ENCODE peak calls at places on chromosomes 5 and 9, in ten cellular contexts. A, Z, Q, D, T, M, J, N, X and C are unnamed samples.
A peak's percentile ranks its signal among the peaks of the same experiment; 100 is the strongest.

GRCh38 chr9:36867672-36868471 is 166.2 kb downstream of the PAX5 start:
- DNase-seq in A (no peak), Z (no peak), Q (no peak), D (no peak), T (peak; percentile 29), M (no peak), J (no peak), N (peak; percentile 72), X (peak; percentile 38), C (no peak)

GRCh38 chr9:137308102-137308619 is 6.1 kb upstream of the NRARP start:
- DNase-seq in A (no peak), Z (no peak), Q (no peak), D (no peak), T (peak; percentile 22), M (no peak), J (no peak), N (no peak), X (peak; percentile 48), C (no peak)

GRCh38 chr9:972512-973294 is 3.8 kb upstream of the DMRT3 start:
- DNase-seq in A (no peak), Z (peak; percentile 38), Q (no peak), D (no peak), T (no peak), M (no peak), J (no peak), N (no peak), X (no peak), C (peak; percentile 32)

GRCh38 chr9:99385814-99386279 is 163.8 kb downstream of the SEC61B start:
- DNase-seq in A (peak; percentile 52), Z (no peak), Q (no peak), D (no peak), T (no peak), M (no peak), J (no peak), N (no peak), X (no peak), C (no peak)

GRCh38 chr5:89384391-89384790 is 501.4 kb upstream of the MEF2C start:
- DNase-seq in A (no peak), Z (no peak), Q (no peak), D (no peak), T (no peak), M (no peak), J (no peak), N (no peak), X (no peak), C (no peak)

GRCh38 chr5:126198509-126198908 is 224.7 kb upstream of the GRAMD2B start:
- DNase-seq in A (no peak), Z (no peak), Q (no peak), D (no peak), T (no peak), M (no peak), J (no peak), N (no peak), X (no peak), C (no peak)

GRCh38 chr5:165757756-165758155 is 2252.3 kb downstream of the MAT2B start:
- DNase-seq in A (no peak), Z (no peak), Q (no peak), D (no peak), T (no peak), M (no peak), J (no peak), N (no peak), X (no peak), C (no peak)

GRCh38 chr9:3331801-3332200 is 194.0 kb downstream of the RFX3 start:
- DNase-seq in A (no peak), Z (no peak), Q (no peak), D (peak; percentile 45), T (peak; percentile 27), M (no peak), J (no peak), N (peak; percentile 33), X (no peak), C (no peak)

GRCh38 chr9:75422939-75423522 is 334.7 kb downstream of the OSTF1 start:
- DNase-seq in A (no peak), Z (no peak), Q (no peak), D (no peak), T (no peak), M (no peak), J (no peak), N (no peak), X (no peak), C (no peak)

GRCh38 chr5:174324680-174325079 is 279.2 kb downstream of the NSG2 start:
- DNase-seq in A (peak; percentile 29), Z (no peak), Q (no peak), D (peak; percentile 80), T (no peak), M (no peak), J (no peak), N (no peak), X (no peak), C (no peak)

GRCh38 chr9:109456811-109457210 is 41.3 kb downstream of the PTPN3 start:
- DNase-seq in A (no peak), Z (no peak), Q (no peak), D (no peak), T (no peak), M (no peak), J (no peak), N (no peak), X (no peak), C (no peak)

GRCh38 chr5:32522429-32523143 is 62.8 kb upstream of the SUB1 start:
- DNase-seq in A (peak; percentile 84), Z (no peak), Q (peak; percentile 75), D (peak; percentile 86), T (no peak), M (peak; percentile 91), J (peak; percentile 63), N (no peak), X (peak; percentile 80), C (no peak)

GRCh38 chr5:33072700-33073099 is 361.6 kb downstream of the NPR3 start:
- DNase-seq in A (peak; percentile 46), Z (no peak), Q (no peak), D (no peak), T (no peak), M (no peak), J (no peak), N (no peak), X (no peak), C (no peak)

GRCh38 chr5:156936972-156937371 is 26.1 kb downstream of the TIMD4 start:
- DNase-seq in A (no peak), Z (no peak), Q (no peak), D (no peak), T (no peak), M (no peak), J (no peak), N (no peak), X (no peak), C (no peak)

DNA sequence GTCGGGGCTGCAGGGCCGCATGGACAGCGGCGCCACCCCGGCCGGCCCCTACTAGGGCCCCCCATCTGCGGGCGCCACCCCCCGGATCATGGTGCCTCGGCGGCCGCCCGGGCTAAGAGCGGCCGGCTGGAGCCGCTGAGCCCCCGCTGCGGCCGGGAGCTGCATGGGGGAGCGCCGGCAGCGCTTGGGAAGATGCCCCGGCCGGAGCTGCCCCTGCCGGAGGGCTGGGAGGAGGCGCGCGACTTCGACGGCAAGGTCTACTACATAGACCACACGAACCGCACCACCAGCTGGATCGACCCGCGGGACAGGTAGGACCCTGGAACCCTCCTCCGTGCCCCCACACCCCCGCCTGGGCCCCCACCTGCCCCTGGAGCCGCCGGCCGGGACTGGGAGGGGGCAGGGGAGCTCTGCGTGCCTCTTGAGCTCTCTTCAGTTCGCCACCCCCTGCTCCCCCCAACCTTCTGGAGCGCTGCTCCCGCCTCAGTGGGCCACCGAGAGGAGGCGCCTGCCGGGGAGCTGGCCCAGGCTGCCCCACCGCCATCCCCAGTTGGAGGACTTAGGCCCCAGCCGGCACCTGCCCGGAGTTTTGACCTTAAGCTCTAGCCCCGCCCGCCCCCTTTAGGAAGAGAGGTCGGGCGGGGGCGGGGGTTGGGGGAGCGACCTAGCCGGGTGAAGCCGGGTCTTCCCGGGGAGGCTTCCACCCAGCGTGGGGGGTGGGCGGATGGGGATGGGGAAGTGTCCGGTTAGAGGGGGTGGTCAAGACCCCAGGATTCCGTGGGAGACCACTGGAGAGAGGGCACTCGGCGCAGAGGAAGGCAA is 727 bp downstream of the WWC1 start:
- DNase-seq in A (peak; percentile 43), Z (peak; percentile 35), Q (no peak), D (no peak), T (no peak), M (no peak), J (no peak), N (peak; percentile 53), X (peak; percentile 45), C (peak; percentile 54)
- TF ChIP-seq CTCF in A (peak; percentile 20), Z (no peak), Q (no peak), D (no peak), T (no peak), M (no peak), J (no peak), N (no peak), X (no peak), C (peak; percentile 14)

GRCh38 chr5:947626-948471 is 55.2 kb downstream of the TRIP13 start:
- DNase-seq in A (no peak), Z (no peak), Q (no peak), D (no peak), T (no peak), M (no peak), J (peak; percentile 42), N (no peak), X (no peak), C (no peak)
- TF ChIP-seq CTCF in A (peak; percentile 5), Z (no peak), Q (no peak), D (no peak), T (no peak), M (no peak), J (peak; percentile 4), N (no peak), X (no peak), C (no peak)

GRCh38 chr9:4734150-4734549 is 6.9 kb downstream of the AK3 start:
- DNase-seq in A (no peak), Z (no peak), Q (no peak), D (no peak), T (no peak), M (no peak), J (no peak), N (no peak), X (no peak), C (no peak)
- TF ChIP-seq CTCF in A (peak; percentile 13), Z (no peak), Q (no peak), D (no peak), T (no peak), M (no peak), J (no peak), N (no peak), X (no peak), C (no peak)

GRCh38 chr9:78112004-78112403 is 80.4 kb upstream of the GNAQ start:
- DNase-seq in A (no peak), Z (no peak), Q (no peak), D (no peak), T (no peak), M (no peak), J (no peak), N (no peak), X (no peak), C (no peak)

GRCh38 chr9:78114581-78114980 is 83.0 kb upstream of the GNAQ start:
- DNase-seq in A (no peak), Z (no peak), Q (no peak), D (no peak), T (no peak), M (no peak), J (no peak), N (no peak), X (no peak), C (no peak)

GRCh38 chr9:78109075-78109474 is 77.5 kb upstream of the GNAQ start:
- DNase-seq in A (no peak), Z (no peak), Q (no peak), D (no peak), T (no peak), M (no peak), J (no peak), N (no peak), X (no peak), C (no peak)

GRCh38 chr9:78118742-78119473 is 87.3 kb upstream of the GNAQ start:
- DNase-seq in A (peak; percentile 20), Z (no peak), Q (no peak), D (peak; percentile 63), T (no peak), M (peak; percentile 61), J (no peak), N (no peak), X (no peak), C (peak; percentile 34)

GRCh38 chr9:78115073-78115472 is 83.5 kb upstream of the GNAQ start:
- DNase-seq in A (no peak), Z (peak; percentile 10), Q (no peak), D (peak; percentile 16), T (peak; percentile 7), M (no peak), J (no peak), N (no peak), X (no peak), C (no peak)
- TF ChIP-seq CTCF in A (peak; percentile 23), Z (peak; percentile 73), Q (peak; percentile 27), D (peak; percentile 43), T (peak; percentile 26), M (peak; percentile 30), J (no peak), N (no peak), X (peak; percentile 6), C (peak; percentile 22)